ENCODE peak calls at places on chromosome 2, in nine cellular contexts. C is GM23248; A is endodermal cell; T is CD4-positive, alpha-beta T cell; U is A549; I is HCT116; E is Peyer's patch; B is pancreas; Y is OCI-LY7. N is an unnamed sample.

GRCh38 chr2:88658890-88659881 is 31.9 kb upstream of the EIF2AK3 start:
- DNase-seq in B (no peak), Y (no peak), U (peak), I (no peak), E (peak), A (peak), C (peak), T (no peak), N (peak)

GRCh38 chr2:80238692-80239469 is 65.7 kb downstream of the LRRTM1 start:
- DNase-seq in U (peak), B (peak), C (peak), I (peak), E (peak), Y (peak), T (no peak), A (peak), N (peak)

GRCh38 chr2:23620841-23621341 is 235.9 kb downstream of the KLHL29 start:
- DNase-seq in U (no peak), C (no peak), Y (no peak), T (no peak), I (no peak), E (no peak), B (no peak), A (no peak), N (no peak)

GRCh38 chr2:238946586-238947242 is 98.8 kb downstream of the TWIST2 start:
- DNase-seq in E (no peak), C (no peak), U (no peak), Y (no peak), A (no peak), B (no peak), T (no peak), I (no peak), N (no peak)

GRCh38 chr2:64652231-64653173 is 1.2 kb downstream of the SERTAD2 start:
- DNase-seq in E (peak), I (no peak), B (peak), A (peak), Y (peak), C (peak), T (no peak), U (peak), N (peak)

GRCh38 chr2:192593561-192593960 is 398.8 kb upstream of the TMEFF2 start:
- DNase-seq in B (no peak), U (no peak), I (no peak), C (peak), T (no peak), A (no peak), E (no peak), Y (no peak), N (no peak)

GRCh38 chr2:157244691-157245090 is 12.8 kb upstream of the GALNT5 start:
- DNase-seq in A (no peak), T (no peak), E (no peak), C (no peak), Y (no peak), B (no peak), I (no peak), U (no peak), N (no peak)

GRCh38 chr2:176177580-176178270 is 10.7 kb upstream of the HOXD1 start:
- DNase-seq in I (no peak), U (no peak), E (no peak), A (peak), Y (no peak), T (no peak), C (peak), B (no peak), N (no peak)

GRCh38 chr2:88828397-88829137 is 137.1 kb downstream of the RPIA start:
- DNase-seq in B (no peak), C (peak), Y (peak), I (no peak), A (no peak), T (no peak), E (no peak), U (no peak), N (no peak)

GRCh38 chr2:172288603-172289002 is 138.8 kb upstream of the ITGA6 start:
- DNase-seq in Y (no peak), C (peak), A (peak), U (no peak), E (no peak), T (peak), I (peak), B (peak), N (peak)

GRCh38 chr2:120888851-120889250 is 153.2 kb downstream of the GLI2 start:
- DNase-seq in I (no peak), T (no peak), B (no peak), E (no peak), U (no peak), C (no peak), Y (no peak), A (no peak), N (no peak)

GRCh38 chr2:173553589-173553988 is 198.9 kb downstream of the CDCA7 start:
- DNase-seq in Y (no peak), E (peak), A (no peak), I (no peak), U (peak), B (no peak), C (peak), T (no peak), N (peak)

GRCh38 chr2:71100195-71100964 is 29.6 kb downstream of the MCEE start:
- DNase-seq in I (peak), T (peak), E (peak), B (peak), Y (peak), U (peak), A (peak), C (peak), N (peak)

GRCh38 chr2:232203936-232204335 is 174.6 kb upstream of the ALPP start:
- DNase-seq in E (no peak), C (peak), B (no peak), U (no peak), I (no peak), T (no peak), A (no peak), Y (no peak), N (no peak)

GRCh38 chr2:26355038-26355995 is 8.7 kb upstream of the ADGRF3 start:
- DNase-seq in C (peak), U (peak), T (no peak), A (no peak), B (no peak), Y (no peak), E (no peak), I (peak), N (no peak)

GRCh38 chr2:122528061-122528460 is 772.6 kb downstream of the TSN start:
- DNase-seq in T (no peak), Y (no peak), I (no peak), A (no peak), E (no peak), B (no peak), C (peak), U (no peak), N (no peak)

GRCh38 chr2:24049485-24050021 is at the start of gene FKBP1B:
- DNase-seq in B (peak), E (peak), I (peak), Y (peak), T (peak), A (peak), C (peak), U (peak), N (peak)

GRCh38 chr2:99640568-99641215 is 150.9 kb upstream of the REV1 start:
- DNase-seq in U (no peak), T (no peak), B (no peak), A (no peak), I (no peak), C (no peak), Y (no peak), E (no peak), N (no peak)

GRCh38 chr2:85799215-85799956 is 45.6 kb downstream of the ATOH8 start:
- DNase-seq in T (no peak), I (peak), C (no peak), A (peak), B (no peak), Y (no peak), U (peak), E (peak), N (peak)

GRCh38 chr2:24559714-24560113 is 68.7 kb downstream of the NCOA1 start:
- DNase-seq in E (no peak), A (no peak), C (peak), B (no peak), Y (no peak), I (no peak), U (no peak), T (no peak), N (no peak)

GRCh38 chr2:31239842-31240198 is 5.9 kb downstream of the EHD3 start:
- DNase-seq in C (peak), U (no peak), E (no peak), I (no peak), B (no peak), T (no peak), Y (no peak), A (peak), N (no peak)

GRCh38 chr2:168030862-168031624 is 216.4 kb downstream of the STK39 start:
- DNase-seq in T (no peak), B (no peak), U (no peak), Y (no peak), C (peak), I (no peak), A (no peak), E (no peak), N (no peak)

GRCh38 chr2:170162261-170162612 is 15.7 kb upstream of the MYO3B start:
- DNase-seq in B (no peak), Y (no peak), A (no peak), I (no peak), C (peak), T (no peak), U (no peak), E (no peak), N (no peak)

GRCh38 chr2:181957668-181958067 is 28.0 kb upstream of the PPP1R1C start:
- DNase-seq in T (no peak), Y (no peak), C (no peak), U (peak), E (no peak), I (no peak), A (no peak), B (no peak), N (peak)

GRCh38 chr2:72089537-72089936 is 58.1 kb downstream of the CYP26B1 start:
- DNase-seq in C (no peak), T (no peak), U (no peak), A (peak), I (no peak), Y (no peak), E (no peak), B (no peak), N (no peak)

GRCh38 chr2:150520088-150520487 is 32.6 kb upstream of the RND3 start:
- DNase-seq in C (no peak), B (no peak), E (no peak), T (no peak), U (no peak), A (no peak), I (no peak), Y (no peak), N (no peak)

GRCh38 chr2:127386764-127387654 is 766 bp downstream of the MAP3K2 start:
- DNase-seq in E (peak), Y (peak), I (peak), C (peak), U (peak), B (peak), A (peak), T (peak), N (peak)

GRCh38 chr2:102841107-102841840 is 79.4 kb downstream of the TMEM182 start:
- DNase-seq in E (peak), I (peak), U (peak), A (peak), Y (peak), C (peak), B (peak), T (no peak), N (peak)

GRCh38 chr2:190862591-190862991 is 18.0 kb upstream of the GLS start:
- DNase-seq in B (no peak), I (no peak), C (peak), A (no peak), E (no peak), U (no peak), T (no peak), Y (no peak), N (peak)

GRCh38 chr2:9652898-9653479 is 22.2 kb upstream of the YWHAQ start:
- DNase-seq in U (no peak), T (no peak), B (no peak), E (no peak), Y (no peak), C (no peak), A (no peak), I (no peak), N (no peak)

GRCh38 chr2:10205201-10205475 is 82.6 kb downstream of the RRM2 start:
- DNase-seq in B (no peak), A (no peak), I (no peak), U (no peak), E (no peak), T (no peak), Y (no peak), C (no peak), N (no peak)

GRCh38 chr2:28357055-28357454 is 35.6 kb upstream of the FOSL2 start:
- DNase-seq in A (no peak), U (no peak), T (no peak), I (no peak), B (no peak), Y (no peak), E (no peak), C (peak), N (no peak)

GRCh38 chr2:28360066-28360741 is 32.5 kb upstream of the FOSL2 start:
- DNase-seq in C (no peak), I (no peak), U (no peak), A (no peak), E (no peak), Y (no peak), T (no peak), B (no peak), N (no peak)

GRCh38 chr2:28359222-28360065 is 33.2 kb upstream of the FOSL2 start:
- DNase-seq in A (no peak), T (peak), I (no peak), U (no peak), Y (peak), C (no peak), E (peak), B (no peak), N (peak)

GRCh38 chr2:28357948-28358667 is 34.5 kb upstream of the FOSL2 start:
- DNase-seq in Y (no peak), C (no peak), E (no peak), B (no peak), A (no peak), T (no peak), U (no peak), I (no peak), N (no peak)

DNA sequence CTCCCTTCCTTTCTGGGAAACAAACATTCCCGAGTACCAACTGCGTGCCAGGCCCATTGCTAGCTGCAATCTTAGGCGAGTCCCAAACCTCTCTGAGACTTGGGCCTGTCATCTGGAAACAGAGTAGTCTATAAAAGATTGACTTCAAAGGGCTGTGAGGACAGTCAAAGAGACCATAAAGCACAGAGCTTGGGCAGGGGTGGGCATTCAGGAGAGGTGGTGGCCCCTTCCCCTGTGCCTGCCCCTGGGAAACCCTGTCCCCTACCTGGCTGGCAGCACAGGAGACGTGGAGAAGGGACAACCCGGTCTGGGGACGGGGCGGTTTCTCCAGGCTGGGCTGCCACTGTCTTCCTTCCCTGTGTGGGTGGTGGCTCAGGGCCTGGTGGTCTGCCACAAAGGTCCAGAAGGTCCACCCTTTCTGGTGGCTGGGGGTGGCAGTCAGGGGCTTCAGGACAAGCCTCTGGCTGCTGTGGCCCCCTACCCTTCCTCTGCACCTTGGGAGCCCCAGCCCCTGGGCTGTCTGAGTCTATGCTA is 33.9 kb upstream of the FOSL2 start:
- DNase-seq in C (no peak), U (no peak), Y (no peak), E (no peak), T (no peak), A (no peak), B (no peak), I (no peak), N (no peak)
- H3K27ac ChIP-seq in C (no peak), U (peak), Y (no peak), E (peak), T (no peak), A (no peak), B (no peak), I (no peak), N (peak)

GRCh38 chr2:47070155-47070919 is 84.8 kb downstream of the STPG4 start:
- DNase-seq in E (no peak), A (peak), U (no peak), C (peak), Y (no peak), T (no peak), B (no peak), I (no peak), N (no peak)

GRCh38 chr2:47067788-47068407 is 87.2 kb downstream of the STPG4 start:
- DNase-seq in A (no peak), T (no peak), U (no peak), E (no peak), B (no peak), I (no peak), C (no peak), Y (no peak), N (no peak)

GRCh38 chr2:47070920-47071824 is 83.9 kb downstream of the STPG4 start:
- DNase-seq in I (no peak), T (peak), A (no peak), B (no peak), E (peak), U (peak), Y (peak), C (peak), N (no peak)

GRCh38 chr2:47069628-47070154 is 85.4 kb downstream of the STPG4 start:
- DNase-seq in C (peak), B (peak), U (peak), A (peak), T (no peak), Y (no peak), I (peak), E (peak), N (peak)

GRCh38 chr2:47068966-47069627 is 86.0 kb downstream of the STPG4 start:
- DNase-seq in T (no peak), I (no peak), B (no peak), E (no peak), U (no peak), C (no peak), A (no peak), Y (no peak), N (no peak)
- H3K27ac ChIP-seq in T (peak), I (peak), B (peak), E (peak), U (peak), C (peak), A (no peak), Y (no peak), N (no peak)

GRCh38 chr2:216537366-216537765 is 38.7 kb downstream of the RPL37A start:
- DNase-seq in B (no peak), A (no peak), I (no peak), T (no peak), U (no peak), Y (no peak), C (no peak), E (no peak), N (no peak)

GRCh38 chr2:216536725-216537124 is 38.1 kb downstream of the RPL37A start:
- DNase-seq in T (no peak), A (peak), U (no peak), B (no peak), E (no peak), I (no peak), C (peak), Y (no peak), N (no peak)

GRCh38 chr2:216539120-216539519 is 40.5 kb downstream of the RPL37A start:
- DNase-seq in B (no peak), A (no peak), E (no peak), T (no peak), I (no peak), U (no peak), C (no peak), Y (no peak), N (no peak)

GRCh38 chr2:216539791-216540241 is 41.2 kb downstream of the RPL37A start:
- DNase-seq in U (peak), B (peak), C (peak), E (peak), A (no peak), Y (no peak), T (no peak), I (no peak), N (peak)

DNA sequence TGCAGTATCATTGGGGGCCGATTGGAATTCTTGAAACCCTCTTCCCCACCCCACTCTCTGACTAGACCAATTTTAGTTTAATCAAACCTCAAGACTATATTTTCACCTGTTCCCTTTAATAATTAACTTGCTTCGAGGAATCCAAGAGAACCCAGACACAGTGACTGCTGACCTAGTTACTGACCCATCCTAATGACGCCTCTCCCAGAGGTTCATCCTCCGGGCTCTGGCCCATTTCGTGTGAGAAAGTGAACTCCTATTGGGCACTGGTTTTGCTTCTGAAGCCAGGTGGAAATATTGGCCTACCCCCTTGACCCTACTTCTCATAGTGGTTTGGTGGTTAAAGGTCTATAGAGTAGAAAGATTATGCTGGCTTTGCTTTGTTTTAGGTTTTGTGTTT is 39.9 kb downstream of the RPL37A start:
- DNase-seq in Y (no peak), B (no peak), A (no peak), I (no peak), U (no peak), C (no peak), E (no peak), T (no peak), N (no peak)
- H3K27ac ChIP-seq in Y (no peak), B (no peak), A (no peak), I (no peak), U (no peak), C (no peak), E (no peak), T (no peak), N (no peak)

DNA sequence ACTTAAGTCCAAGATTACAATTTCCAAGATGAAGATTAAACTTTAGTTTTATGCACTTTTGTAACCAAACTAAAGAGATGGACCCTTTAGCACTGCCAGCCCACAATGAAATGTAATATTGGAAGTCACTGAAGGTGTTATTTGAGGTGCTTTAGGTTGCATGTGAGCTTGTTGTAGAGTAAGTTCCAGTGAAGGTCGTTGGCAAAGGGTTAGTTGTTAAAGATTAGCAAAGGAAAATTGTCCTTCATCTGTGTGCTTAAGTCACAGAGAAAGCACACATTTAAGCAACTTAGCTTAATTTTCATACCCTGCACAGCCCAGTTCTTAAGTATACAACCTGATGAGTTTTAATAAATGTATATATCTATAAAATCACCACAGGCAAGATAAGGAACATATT is 46.7 kb downstream of the MGAT5 start:
- DNase-seq in C (no peak), B (no peak), U (no peak), T (no peak), Y (no peak), E (no peak), A (no peak), I (no peak), N (no peak)
- H3K27ac ChIP-seq in C (no peak), B (no peak), U (no peak), T (no peak), Y (no peak), E (no peak), A (no peak), I (no peak), N (no peak)

GRCh38 chr2:109498906-109499305 is 114.9 kb downstream of the SEPTIN10 start:
- DNase-seq in C (no peak), A (no peak), T (no peak), U (no peak), E (no peak), B (no peak), I (no peak), Y (no peak), N (no peak)
- H3K27ac ChIP-seq in C (no peak), A (no peak), T (no peak), U (no peak), E (no peak), B (no peak), I (no peak), Y (no peak), N (no peak)

DNA sequence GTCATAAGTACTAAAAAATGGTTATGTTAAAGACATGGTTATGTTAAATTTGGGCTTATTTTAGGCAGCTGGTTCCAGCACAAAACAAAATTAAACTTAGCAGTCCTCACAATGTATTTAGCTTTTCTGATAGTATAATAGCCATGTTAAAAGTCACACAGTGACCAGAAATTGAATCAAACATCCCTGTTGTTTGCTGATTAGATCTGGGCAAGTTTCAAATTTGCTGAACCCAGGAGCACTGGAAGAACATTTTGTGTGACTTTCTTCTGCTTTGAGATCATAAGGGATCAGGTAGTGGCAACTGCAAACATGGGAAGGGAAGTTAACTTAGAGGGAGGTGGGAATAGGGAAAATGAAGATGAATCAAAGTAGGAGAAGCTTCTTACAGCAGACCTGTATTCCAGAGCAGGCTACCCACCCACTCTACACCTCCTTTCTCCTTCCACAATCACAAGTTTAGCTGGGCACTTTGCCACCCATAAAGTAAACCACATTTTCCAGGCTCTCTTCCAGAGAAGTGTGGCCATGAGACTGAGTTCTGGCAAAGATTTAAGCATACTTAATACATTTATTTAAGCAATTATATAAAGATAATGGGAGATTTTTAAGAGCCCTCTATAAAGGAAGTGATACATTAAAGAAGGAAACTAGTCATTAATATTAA is 616.1 kb upstream of the LRATD1 start:
- DNase-seq in A (no peak), E (no peak), B (peak), T (no peak), Y (no peak), I (no peak), C (no peak), U (no peak), N (no peak)
- H3K27ac ChIP-seq in A (no peak), E (no peak), B (no peak), T (no peak), Y (no peak), I (no peak), C (no peak), U (no peak), N (no peak)